ENCODE peak calls at places on chromosome 13, in seven cellular contexts. S is foreskin fibroblast; G is left ventricle myocardium inferior; K is activated CD4-positive, CD25-positive, alpha-beta regulatory T cell; F is activated naive CD4-positive, alpha-beta T cell treated with anti-CD3 and anti-CD28 coated beads for 36 hours; Q is G401; C is mammary epithelial cell. L is an unnamed sample.

GRCh38 chr13:41523396-41523795 is 66.0 kb downstream of the RGCC start:
- DNase-seq in S (no peak), G (no peak), K (no peak), F (no peak), Q (no peak), C (no peak), L (no peak)

GRCh38 chr13:26558912-26559485 is 1.5 kb downstream of the WASF3 start:
- DNase-seq in S (no peak), G (no peak), K (no peak), F (no peak), Q (no peak), C (no peak), L (no peak)

GRCh38 chr13:25067054-25067453 is 28.9 kb upstream of the PABPC3 start:
- DNase-seq in S (no peak), G (no peak), K (no peak), F (no peak), Q (no peak), C (no peak), L (no peak)

GRCh38 chr13:24233351-24233901 is 72.9 kb downstream of the SPATA13 start:
- DNase-seq in S (peak), G (no peak), K (no peak), F (no peak), Q (no peak), C (no peak), L (no peak)

GRCh38 chr13:99380921-99381645 is 73.9 kb upstream of the GPR183 start:
- DNase-seq in S (no peak), G (no peak), K (peak), F (peak), Q (peak), C (no peak), L (no peak)

GRCh38 chr13:103772576-103772975 is 706.4 kb upstream of the SLC10A2 start:
- DNase-seq in S (no peak), G (no peak), K (no peak), F (no peak), Q (no peak), C (no peak), L (no peak)

GRCh38 chr13:43113603-43114002 is 90.2 kb downstream of the DNAJC15 start:
- DNase-seq in S (peak), G (no peak), K (no peak), F (no peak), Q (no peak), C (no peak), L (no peak)

GRCh38 chr13:51902776-51903175 is 41.0 kb downstream of the CCDC70 start:
- DNase-seq in S (no peak), G (no peak), K (no peak), F (no peak), Q (no peak), C (no peak), L (no peak)

GRCh38 chr13:20426766-20427448 is 98.8 kb downstream of the CRYL1 start:
- DNase-seq in S (peak), G (no peak), K (no peak), F (no peak), Q (peak), C (no peak), L (no peak)

GRCh38 chr13:33193428-33193974 is 92.1 kb downstream of the STARD13 start:
- DNase-seq in S (no peak), G (no peak), K (no peak), F (no peak), Q (no peak), C (no peak), L (no peak)

GRCh38 chr13:113859311-113860050 is 4.4 kb downstream of the GAS6 start:
- DNase-seq in S (no peak), G (no peak), K (no peak), F (no peak), Q (no peak), C (no peak), L (no peak)

GRCh38 chr13:74778946-74779345 is 644.7 kb upstream of the KLF12 start:
- DNase-seq in S (peak), G (no peak), K (no peak), F (no peak), Q (no peak), C (no peak), L (no peak)

GRCh38 chr13:94233401-94233800 is 246.1 kb downstream of the DCT start:
- DNase-seq in S (peak), G (peak), K (no peak), F (no peak), Q (no peak), C (peak), L (peak)

GRCh38 chr13:20274466-20274865 is 42.3 kb upstream of the GJB6 start:
- DNase-seq in S (no peak), G (no peak), K (no peak), F (no peak), Q (no peak), C (peak), L (no peak)

GRCh38 chr13:71871844-71872243 is 4.8 kb upstream of the DACH1 start:
- DNase-seq in S (no peak), G (no peak), K (no peak), F (no peak), Q (no peak), C (no peak), L (no peak)

GRCh38 chr13:74869846-74870245 is 612.1 kb downstream of the TBC1D4 start:
- DNase-seq in S (peak), G (no peak), K (no peak), F (no peak), Q (no peak), C (peak), L (no peak)

GRCh38 chr13:80132741-80133601 is 208.0 kb downstream of the SPRY2 start:
- DNase-seq in S (peak), G (peak), K (no peak), F (no peak), Q (peak), C (peak), L (no peak)

GRCh38 chr13:20514866-20515265 is 10.8 kb downstream of the CRYL1 start:
- DNase-seq in S (no peak), G (no peak), K (no peak), F (no peak), Q (no peak), C (no peak), L (no peak)

GRCh38 chr13:79307866-79308298 is 98.2 kb downstream of the RBM26 start:
- DNase-seq in S (peak), G (no peak), K (no peak), F (no peak), Q (no peak), C (peak), L (no peak)

GRCh38 chr13:41058229-41059070 is 2.9 kb upstream of the WBP4 start:
- DNase-seq in S (no peak), G (no peak), K (no peak), F (peak), Q (no peak), C (no peak), L (no peak)

GRCh38 chr13:24328145-24328544 is 18.8 kb downstream of the C1QTNF9 start:
- DNase-seq in S (peak), G (no peak), K (no peak), F (no peak), Q (no peak), C (no peak), L (no peak)

GRCh38 chr13:101695870-101696516 is 243.5 kb downstream of the ITGBL1 start:
- DNase-seq in S (peak), G (peak), K (no peak), F (no peak), Q (no peak), C (no peak), L (no peak)

GRCh38 chr13:53238241-53238640 is 209.6 kb downstream of the OLFM4 start:
- DNase-seq in S (no peak), G (no peak), K (no peak), F (no peak), Q (peak), C (no peak), L (no peak)